ENCODE peak calls at places on chromosomes 3 and 15, in four cellular contexts. One of them, this sample, is unnamed.

GRCh38 chr3:38647217-38647970 is 2.1 kb downstream of the SCN5A start:
- DNase-seq in NCI-H774: no peak
- DNase-seq in AG20443: no peak
- DNase-seq in activated naive CD4-positive, alpha-beta T cell: no peak
- DNase-seq in this sample: no peak

GRCh38 chr3:9878700-9879099 is 1.4 kb downstream of the CIDEC start:
- DNase-seq in NCI-H774: no peak
- DNase-seq in AG20443: no peak
- DNase-seq in activated naive CD4-positive, alpha-beta T cell: no peak
- DNase-seq in this sample: no peak

GRCh38 chr15:100849021-100849831 is 30.4 kb upstream of the ALDH1A3 start:
- DNase-seq in AG20443: peak; percentile 83
- DNase-seq in activated naive CD4-positive, alpha-beta T cell: peak; percentile 11
- DNase-seq in NCI-H774: peak; percentile 19
- DNase-seq in this sample: no peak

GRCh38 chr3:51934991-51935885 is 6.5 kb downstream of the RRP9 start:
- DNase-seq in AG20443: peak; percentile 5
- DNase-seq in activated naive CD4-positive, alpha-beta T cell: no peak
- DNase-seq in NCI-H774: no peak
- DNase-seq in this sample: no peak

GRCh38 chr3:184791134-184791533 is 20.8 kb upstream of the VPS8 start:
- DNase-seq in NCI-H774: peak; percentile 84
- DNase-seq in activated naive CD4-positive, alpha-beta T cell: no peak
- DNase-seq in AG20443: no peak
- DNase-seq in this sample: no peak

GRCh38 chr3:148873270-148873927 is 8.3 kb downstream of the CPA3 start:
- DNase-seq in AG20443: no peak
- DNase-seq in activated naive CD4-positive, alpha-beta T cell: no peak
- DNase-seq in NCI-H774: peak; percentile 93
- DNase-seq in this sample: no peak

GRCh38 chr15:79329186-79329611 is 18.3 kb downstream of the TMED3 start:
- DNase-seq in activated naive CD4-positive, alpha-beta T cell: no peak
- DNase-seq in NCI-H774: no peak
- DNase-seq in AG20443: peak; percentile 44
- DNase-seq in this sample: no peak

GRCh38 chr3:133843634-133844033 is 38.0 kb downstream of the SRPRB start:
- DNase-seq in NCI-H774: no peak
- DNase-seq in AG20443: peak; percentile 31
- DNase-seq in activated naive CD4-positive, alpha-beta T cell: no peak
- DNase-seq in this sample: no peak

GRCh38 chr3:38725726-38726410 is 76.4 kb upstream of the SCN5A start:
- DNase-seq in AG20443: peak; percentile 32
- DNase-seq in NCI-H774: peak; percentile 6
- DNase-seq in activated naive CD4-positive, alpha-beta T cell: no peak
- DNase-seq in this sample: no peak

GRCh38 chr15:45481151-45481550 is 41.4 kb downstream of the SLC30A4 start:
- DNase-seq in AG20443: no peak
- DNase-seq in NCI-H774: no peak
- DNase-seq in activated naive CD4-positive, alpha-beta T cell: no peak
- DNase-seq in this sample: no peak

GRCh38 chr3:53092942-53093341 is 37.3 kb downstream of the RFT1 start:
- DNase-seq in activated naive CD4-positive, alpha-beta T cell: no peak
- DNase-seq in AG20443: no peak
- DNase-seq in NCI-H774: no peak
- DNase-seq in this sample: no peak

GRCh38 chr3:174869448-174869847 is 10.3 kb downstream of the NAALADL2 start:
- DNase-seq in NCI-H774: no peak
- DNase-seq in activated naive CD4-positive, alpha-beta T cell: no peak
- DNase-seq in AG20443: no peak
- DNase-seq in this sample: no peak

GRCh38 chr3:135262441-135262840 is 467.4 kb downstream of the EPHB1 start:
- DNase-seq in NCI-H774: no peak
- DNase-seq in activated naive CD4-positive, alpha-beta T cell: no peak
- DNase-seq in AG20443: no peak
- DNase-seq in this sample: no peak